ENCODE peak calls at places on chromosome 4, in eight cellular contexts. B, D, Q, N, G, Z, F and X are unnamed samples.

GRCh38 chr4:38837849-38838248 is 18.8 kb downstream of the TLR6 start:
- DNase-seq in B (no peak), D (no peak), Q (peak; percentile 60), N (peak; percentile 75), G (peak; percentile 27), Z (no peak), F (no peak), X (no peak)

GRCh38 chr4:28921886-28922285 is 1798.3 kb upstream of the PCDH7 start:
- DNase-seq in B (no peak), D (no peak), Q (peak; percentile 3), N (peak; percentile 0), G (no peak), Z (no peak), F (no peak), X (no peak)

GRCh38 chr4:173450281-173450680 is 51.4 kb upstream of the SCRG1 start:
- DNase-seq in B (no peak), D (no peak), Q (no peak), N (peak; percentile 8), G (no peak), Z (no peak), F (no peak), X (no peak)

GRCh38 chr4:57291911-57292310 is 181.7 kb upstream of the IGFBP7 start:
- DNase-seq in B (no peak), D (no peak), Q (peak; percentile 12), N (peak; percentile 58), G (no peak), Z (no peak), F (no peak), X (no peak)

GRCh38 chr4:10728016-10728415 is 43.4 kb upstream of the CLNK start:
- DNase-seq in B (no peak), D (no peak), Q (no peak), N (no peak), G (no peak), Z (no peak), F (no peak), X (no peak)

GRCh38 chr4:24067781-24068193 is 177.9 kb upstream of the PPARGC1A start:
- DNase-seq in B (peak; percentile 32), D (no peak), Q (peak; percentile 28), N (peak; percentile 87), G (no peak), Z (no peak), F (no peak), X (peak; percentile 34)

GRCh38 chr4:84877051-84877833 is 89.2 kb downstream of the WDFY3 start:
- DNase-seq in B (no peak), D (no peak), Q (peak; percentile 30), N (peak; percentile 66), G (peak; percentile 27), Z (no peak), F (no peak), X (no peak)

GRCh38 chr4:38805530-38806145 is 1.0 kb upstream of the TLR1 start:
- DNase-seq in B (no peak), D (no peak), Q (no peak), N (peak; percentile 16), G (no peak), Z (no peak), F (no peak), X (no peak)

GRCh38 chr4:173333658-173334084 is 487 bp downstream of the HMGB2 start:
- DNase-seq in B (peak; percentile 83), D (peak; percentile 61), Q (peak; percentile 13), N (peak; percentile 38), G (peak; percentile 70), Z (no peak), F (peak; percentile 27), X (peak; percentile 42)